ENCODE peak calls at places on chromosomes 6 and 20, in six cellular contexts. Q is PC-3, R is GM23248, H is HCT116, X is MM.1S, E is SK-N-SH. I is an unnamed sample. For H3K9me2, the result is how much of the 10 kb centered on the place peaks cover.

GRCh38 chr6:139240161-139241010 is 51.4 kb downstream of the TXLNB start:
- DNase-seq in Q (peak), H (no peak), E (no peak), R (peak), X (no peak), I (no peak)

GRCh38 chr6:84916704-84917103 is 152.3 kb upstream of the TBX18 start:
- DNase-seq in X (no peak), E (no peak), Q (no peak), H (no peak), R (no peak), I (no peak)

GRCh38 chr6:166977626-166978550 is 21.3 kb upstream of the CEP43 start:
- DNase-seq in X (no peak), H (no peak), Q (no peak), E (no peak), R (peak), I (no peak)

GRCh38 chr6:85192186-85192585 is 257.7 kb upstream of the NT5E start:
- DNase-seq in R (peak), E (no peak), Q (peak), H (no peak), X (no peak), I (no peak)

GRCh38 chr6:21033575-21034026 is 499.3 kb downstream of the CDKAL1 start:
- DNase-seq in X (no peak), H (no peak), R (peak), E (peak), Q (peak), I (no peak)

GRCh38 chr6:113763883-113764282 is 93.3 kb upstream of the MARCKS start:
- DNase-seq in H (peak), Q (peak), R (peak), X (no peak), E (no peak), I (no peak)

GRCh38 chr6:89597988-89598387 is 40.6 kb downstream of the LYRM2 start:
- DNase-seq in X (no peak), Q (peak), E (peak), H (no peak), R (peak), I (peak)

GRCh38 chr20:35232575-35232974 is 6.1 kb downstream of the MMP24 start:
- DNase-seq in Q (no peak), R (peak), X (no peak), E (no peak), H (no peak), I (no peak)

GRCh38 chr6:101883398-101883975 is 490.0 kb downstream of the GRIK2 start:
- DNase-seq in E (no peak), X (no peak), H (no peak), Q (no peak), R (no peak), I (no peak)

GRCh38 chr20:768426-768978 is at the start of gene SLC52A3:
- DNase-seq in Q (peak), X (no peak), H (peak), E (no peak), R (no peak), I (peak)

GRCh38 chr6:157690441-157691210 is 132.4 kb upstream of the SNX9 start:
- DNase-seq in H (no peak), R (no peak), Q (no peak), E (no peak), X (no peak), I (no peak)

GRCh38 chr6:98834060-98835031 is at the start of gene POU3F2:
- DNase-seq in E (peak), H (no peak), Q (peak), X (peak), R (peak), I (no peak)

GRCh38 chr6:106608080-106608668 is 21.1 kb downstream of the RTN4IP1 start:
- DNase-seq in R (peak), H (peak), E (peak), X (peak), Q (peak), I (peak)

GRCh38 chr6:51855310-51856082 is 231.9 kb downstream of the PKHD1 start:
- DNase-seq in Q (peak), X (peak), E (peak), H (peak), R (peak), I (peak)

GRCh38 chr6:20800229-20800628 is 266.0 kb downstream of the CDKAL1 start:
- DNase-seq in X (no peak), R (no peak), E (no peak), H (no peak), Q (no peak), I (no peak)

GRCh38 chr6:117487831-117488230 is 5.4 kb downstream of the DCBLD1 start:
- DNase-seq in H (no peak), E (no peak), R (no peak), X (no peak), Q (no peak), I (no peak)

GRCh38 chr20:19070681-19071441 is 141.6 kb upstream of the SLC24A3 start:
- DNase-seq in R (no peak), X (no peak), E (no peak), Q (no peak), H (no peak), I (peak)

GRCh38 chr6:7042654-7043545 is 64.9 kb upstream of the RREB1 start:
- DNase-seq in E (no peak), X (no peak), R (no peak), H (no peak), Q (no peak), I (peak)

GRCh38 chr6:41059569-41059968 is 6.6 kb downstream of the APOBEC2 start:
- DNase-seq in R (peak), H (no peak), X (no peak), E (no peak), Q (peak), I (no peak)

GRCh38 chr6:81998432-81998831 is 246.0 kb upstream of the TENT5A start:
- DNase-seq in H (no peak), R (peak), Q (peak), E (no peak), X (no peak), I (no peak)

DNA sequence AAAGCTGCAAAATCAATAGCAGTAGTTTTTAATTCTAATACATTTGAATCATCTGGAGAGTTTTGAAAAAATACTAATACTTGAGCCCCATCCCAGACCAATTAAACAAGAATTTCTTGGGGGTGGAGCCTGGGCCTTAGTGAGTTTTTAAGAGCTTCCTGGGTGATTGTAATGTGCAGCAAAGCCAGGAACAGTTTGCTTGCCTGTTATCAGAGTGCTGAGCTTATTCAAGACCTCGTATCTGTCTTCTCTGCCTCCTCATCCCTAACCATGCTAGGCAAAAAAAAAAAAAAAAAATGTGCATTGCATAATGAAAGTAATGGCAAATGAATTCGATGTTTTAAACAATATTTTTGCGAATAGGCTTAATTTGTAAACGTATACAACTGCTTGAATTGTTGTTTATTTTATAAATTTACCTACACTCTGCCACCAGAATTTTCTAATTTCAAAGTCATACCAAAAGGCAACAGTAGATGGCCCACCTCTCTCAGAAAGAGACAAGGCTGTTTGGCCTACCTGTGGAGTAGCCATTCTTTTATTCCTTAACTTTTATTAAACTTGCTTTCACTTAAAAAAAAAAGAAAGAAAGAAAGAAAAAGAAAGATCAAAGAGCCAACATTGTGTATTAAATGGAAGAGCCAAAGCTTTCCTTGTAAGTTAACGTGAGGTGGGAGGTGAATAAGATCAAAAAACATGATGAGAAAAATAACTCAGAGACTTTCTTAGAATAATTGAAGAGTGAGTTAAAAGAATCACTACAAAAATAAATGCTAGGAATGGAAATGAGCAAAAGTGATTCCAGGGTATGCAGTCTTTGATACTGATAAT is 36.2 kb upstream of the MYB start:
- DNase-seq in R (peak), H (peak), Q (peak), X (peak), E (peak), I (peak)
- H2AFZ ChIP-seq in R (peak), H (peak), Q (no peak), X (no peak), E (no peak), I (peak)

DNA sequence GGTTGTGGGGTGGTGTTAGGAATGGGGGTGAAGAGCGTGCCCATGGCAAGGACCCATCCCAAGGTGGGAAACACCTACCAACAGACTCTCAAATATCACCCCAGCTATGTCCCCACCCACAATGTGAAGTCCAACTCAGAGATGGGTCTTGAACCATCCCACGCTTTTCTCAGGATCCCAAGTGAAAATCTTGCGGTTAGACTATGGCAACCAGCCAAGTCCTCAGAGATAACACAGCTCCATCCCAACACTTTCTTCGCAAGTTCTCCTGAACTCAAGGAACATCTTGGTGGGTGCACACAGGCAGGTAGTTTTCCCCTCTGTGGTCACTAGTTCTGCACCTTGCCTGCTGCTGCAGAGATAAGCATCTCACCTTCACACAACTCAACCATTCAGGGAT is 116.0 kb downstream of the CDC5L start:
- DNase-seq in E (no peak), H (no peak), X (no peak), R (no peak), Q (no peak), I (no peak)
- H3K9me2 ChIP-seq in E (under half), H (under half), X (under half), R (under half), Q (under half), I (under half)

DNA sequence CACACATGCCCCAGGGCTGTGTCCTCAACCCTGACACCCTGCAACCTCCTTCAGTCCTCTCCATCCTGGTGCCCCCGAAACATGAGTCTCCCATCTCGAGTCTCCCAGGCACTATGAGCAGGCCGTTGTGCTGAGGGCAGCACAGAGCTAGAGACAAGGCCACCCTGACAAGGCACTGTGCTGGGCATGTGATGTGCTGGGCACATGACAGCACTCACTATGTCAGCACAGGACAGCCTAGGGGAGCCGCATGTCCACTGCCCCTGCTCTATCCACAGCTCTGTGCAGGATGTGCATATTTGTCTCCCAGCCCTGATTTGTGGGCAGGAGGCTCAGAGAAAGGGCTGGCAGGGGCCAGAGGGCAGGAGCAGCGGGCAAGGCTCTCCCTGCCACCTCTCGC is 362.1 kb upstream of the AGPAT4 start:
- DNase-seq in H (no peak), Q (no peak), X (no peak), R (no peak), E (no peak), I (no peak)
- H3K9ac ChIP-seq in H (no peak), Q (no peak), X (no peak), R (no peak), E (no peak), I (no peak)

GRCh38 chr20:62787329-62787728 is 8.9 kb upstream of the MRGBP start:
- DNase-seq in X (no peak), E (no peak), R (no peak), Q (no peak), H (no peak), I (no peak)

GRCh38 chr20:62786100-62786499 is 10.2 kb upstream of the MRGBP start:
- DNase-seq in X (no peak), E (no peak), R (no peak), Q (no peak), H (no peak), I (no peak)

GRCh38 chr20:62790075-62790474 is 6.2 kb upstream of the MRGBP start:
- DNase-seq in E (no peak), H (no peak), Q (no peak), X (no peak), R (no peak), I (no peak)

GRCh38 chr20:62787866-62788265 is 8.4 kb upstream of the MRGBP start:
- DNase-seq in R (no peak), E (no peak), H (no peak), X (no peak), Q (no peak), I (no peak)

DNA sequence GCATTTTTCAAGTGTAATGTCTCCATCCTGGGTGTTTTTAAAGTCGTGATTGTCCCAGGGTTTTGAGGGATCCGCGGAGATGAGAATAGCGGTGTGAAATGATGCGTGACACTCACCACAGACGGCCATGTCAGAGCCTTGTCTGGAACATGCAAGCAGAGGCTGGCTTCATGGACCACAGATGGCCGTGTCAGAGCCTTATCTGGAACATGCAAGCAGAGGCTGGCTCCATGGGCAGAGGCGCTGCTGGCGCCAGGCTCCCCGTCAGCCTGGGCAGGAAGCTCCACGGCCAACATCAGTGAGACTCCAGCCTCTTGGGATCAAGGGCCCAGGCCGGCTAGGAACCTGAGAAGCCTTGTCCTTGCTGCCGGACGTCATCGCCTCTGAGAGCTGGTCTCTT is 7.7 kb upstream of the MRGBP start:
- DNase-seq in E (no peak), X (no peak), R (no peak), Q (no peak), H (no peak), I (no peak)
- H2AFZ ChIP-seq in E (no peak), X (no peak), R (no peak), Q (no peak), H (no peak), I (no peak)

GRCh38 chr6:112307707-112308106 is 39.4 kb upstream of the RFPL4B start:
- DNase-seq in H (no peak), R (no peak), X (no peak), E (no peak), Q (no peak), I (peak)
- H3K9me2 ChIP-seq in H (under half), R (under half), X (under half), E (under half), Q (under half), I (under half)

GRCh38 chr6:39301606-39302005 is 12.6 kb downstream of the KCNK17 start:
- DNase-seq in R (peak), E (no peak), X (no peak), H (peak), Q (peak), I (peak)
- H3K9ac ChIP-seq in R (no peak), E (no peak), X (no peak), H (no peak), Q (no peak), I (no peak)

I was measured in Karpas-422.